ENCODE peak calls at places on chromosome 22, in five cellular contexts. Z, F, I, O and V are unnamed samples.
A peak's percentile ranks its signal among the peaks of the same experiment; 100 is the strongest.

GRCh38 chr22:41197808-41198585 is 7.1 kb upstream of the L3MBTL2 start:
- DNase-seq in Z (no peak), O (no peak), F (peak; percentile 21), I (peak; percentile 20), V (no peak)

GRCh38 chr22:32839776-32840571 is 38.5 kb downstream of the TIMP3 start:
- DNase-seq in Z (no peak), I (no peak), F (no peak), O (no peak), V (no peak)

GRCh38 chr22:43860831-43861230 is 1.5 kb downstream of the SULT4A1 start:
- DNase-seq in I (no peak), F (no peak), Z (no peak), O (no peak), V (no peak)

GRCh38 chr22:19679476-19680099 is 34.7 kb upstream of the SEPTIN5 start:
- DNase-seq in Z (no peak), F (peak; percentile 30), I (peak; percentile 38), O (no peak), V (no peak)

GRCh38 chr22:37012262-37012904 is 6.9 kb downstream of the TST start:
- DNase-seq in O (no peak), F (no peak), I (no peak), Z (peak; percentile 60), V (no peak)

GRCh38 chr22:21938906-21939305 is 13.7 kb downstream of the PPM1F start:
- DNase-seq in I (no peak), O (no peak), Z (no peak), F (no peak), V (no peak)

GRCh38 chr22:45129703-45130524 is 33.8 kb upstream of the NUP50 start:
- DNase-seq in O (no peak), F (peak; percentile 1), Z (no peak), I (peak; percentile 8), V (no peak)

GRCh38 chr22:22362939-22363338 is 118.4 kb downstream of the VPREB1 start:
- DNase-seq in F (no peak), O (no peak), Z (no peak), I (no peak), V (no peak)